ENCODE peak calls at places on chromosome 2, in six cellular contexts. C is IMR-90, P is trophoblast cell, H is neuronal stem cell, E is mesendoderm, W is H1. D is an unnamed sample.

GRCh38 chr2:64296150-64296500 is 151.9 kb upstream of the PELI1 start:
- DNase-seq in W (no peak), E (peak), H (no peak), P (no peak), C (no peak), D (no peak)

GRCh38 chr2:164314148-164314547 is 307.1 kb downstream of the GRB14 start:
- DNase-seq in W (no peak), P (no peak), E (no peak), H (no peak), C (no peak), D (peak)

GRCh38 chr2:235614900-235615712 is 121.3 kb downstream of the AGAP1 start:
- DNase-seq in W (no peak), E (no peak), C (peak), P (no peak), H (no peak), D (peak)

GRCh38 chr2:125567100-125567499 is 1088.9 kb upstream of the GYPC start:
- DNase-seq in E (no peak), W (no peak), P (no peak), H (no peak), C (no peak), D (no peak)

GRCh38 chr2:62539892-62540785 is 34.1 kb upstream of the TMEM17 start:
- DNase-seq in W (no peak), E (no peak), P (peak), H (no peak), C (no peak), D (no peak)

GRCh38 chr2:136363921-136364320 is 246.0 kb upstream of the CXCR4 start:
- DNase-seq in H (no peak), P (no peak), E (no peak), W (no peak), C (no peak), D (no peak)

GRCh38 chr2:864501-865106 is 86.0 kb upstream of the SNTG2 start:
- DNase-seq in W (no peak), C (no peak), P (no peak), E (no peak), H (no peak), D (no peak)

GRCh38 chr2:233688341-233688740 is 4.3 kb upstream of the UGT1A6 start:
- DNase-seq in C (no peak), H (no peak), P (no peak), W (no peak), E (no peak), D (no peak)

GRCh38 chr2:26786207-26787023 is 559 bp downstream of the CENPA start:
- DNase-seq in P (no peak), W (no peak), E (peak), C (no peak), H (no peak), D (peak)

GRCh38 chr2:196900843-196901242 is 25.7 kb downstream of the PGAP1 start:
- DNase-seq in E (no peak), H (no peak), C (no peak), P (no peak), W (no peak), D (no peak)

GRCh38 chr2:10414000-10414451 is 34.1 kb downstream of the ODC1 start:
- DNase-seq in E (no peak), W (no peak), H (no peak), C (peak), P (no peak), D (peak)

GRCh38 chr2:159356053-159356554 is 69.6 kb upstream of the WDSUB1 start:
- DNase-seq in E (no peak), C (no peak), H (no peak), P (no peak), W (no peak), D (no peak)

GRCh38 chr2:39902103-39902502 is 123.0 kb upstream of the THUMPD2 start:
- DNase-seq in P (no peak), E (no peak), H (no peak), W (no peak), C (peak), D (peak)

GRCh38 chr2:192278701-192279100 is 84.0 kb upstream of the TMEFF2 start:
- DNase-seq in W (no peak), C (no peak), E (no peak), P (no peak), H (no peak), D (no peak)

GRCh38 chr2:98880266-98881152 is 55.5 kb downstream of the CRACDL start:
- DNase-seq in W (no peak), P (no peak), E (no peak), H (no peak), C (no peak), D (no peak)

GRCh38 chr2:72916743-72917137 is 579 bp upstream of the EMX1 start:
- DNase-seq in H (no peak), E (no peak), P (no peak), C (no peak), W (no peak), D (no peak)

GRCh38 chr2:176129013-176129796 is at the start of gene HOXD8:
- DNase-seq in E (peak), W (no peak), C (peak), H (no peak), P (no peak), D (peak)
- H3K4me3 ChIP-seq in E (no peak), W (no peak), C (peak), H (peak), P (peak), D (peak)

GRCh38 chr2:61277756-61278155 is 115.8 kb downstream of the C2orf74 start:
- DNase-seq in H (no peak), P (no peak), C (no peak), E (no peak), W (no peak), D (no peak)
- H3K23ac ChIP-seq in H (no peak), P (no peak), C (no peak), E (no peak), W (no peak), D (no peak)

GRCh38 chr2:227308784-227309183 is 16.3 kb upstream of the MFF start:
- DNase-seq in P (peak), E (no peak), C (no peak), W (no peak), H (no peak), D (no peak)
- H4K8ac ChIP-seq in P (no peak), E (no peak), C (no peak), W (no peak), H (no peak), D (no peak)

GRCh38 chr2:182368446-182368845 is 58.4 kb downstream of the PDE1A start:
- DNase-seq in W (no peak), E (no peak), P (no peak), H (no peak), C (peak), D (peak)

GRCh38 chr2:182375862-182376261 is 51.0 kb downstream of the PDE1A start:
- DNase-seq in P (no peak), W (no peak), H (no peak), C (no peak), E (no peak), D (no peak)

GRCh38 chr2:182368996-182369395 is 57.8 kb downstream of the PDE1A start:
- DNase-seq in W (no peak), C (no peak), E (no peak), P (no peak), H (no peak), D (no peak)

GRCh38 chr2:182377467-182377866 is 49.4 kb downstream of the PDE1A start:
- DNase-seq in E (no peak), C (no peak), P (no peak), H (no peak), W (no peak), D (no peak)

GRCh38 chr2:182372661-182373060 is 54.2 kb downstream of the PDE1A start:
- DNase-seq in W (no peak), E (peak), P (no peak), C (peak), H (no peak), D (peak)
- H3K4me3 ChIP-seq in W (no peak), E (no peak), P (no peak), C (no peak), H (no peak), D (no peak)

DNA sequence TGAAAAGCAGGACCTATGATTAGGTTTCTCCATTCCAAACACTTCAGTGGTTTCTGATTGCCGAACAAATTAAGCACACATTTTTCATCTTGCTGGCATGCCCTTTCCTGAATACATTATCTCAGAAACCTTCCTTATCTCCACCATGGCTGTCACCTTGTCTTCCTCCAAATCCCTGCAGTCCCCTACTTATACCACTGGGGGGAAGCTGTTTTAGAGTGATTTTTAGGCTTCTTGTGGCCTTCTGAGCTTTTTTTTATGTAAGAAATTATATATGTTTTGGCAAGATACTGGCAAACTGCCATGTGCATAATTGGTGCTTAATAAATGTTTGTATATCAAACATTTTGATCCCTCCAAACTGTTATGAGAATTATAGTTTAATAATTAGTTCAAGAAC is 229.2 kb downstream of the MYT1L start:
- DNase-seq in P (no peak), H (no peak), W (no peak), E (peak), C (no peak), D (no peak)
- H3K23ac ChIP-seq in P (no peak), H (no peak), W (no peak), E (no peak), C (no peak), D (no peak)

GRCh38 chr2:151009437-151010175 is 252.1 kb downstream of the RBM43 start:
- DNase-seq in E (no peak), C (no peak), H (no peak), W (no peak), P (no peak), D (no peak)
- H4K8ac ChIP-seq in E (no peak), C (no peak), H (no peak), W (no peak), P (no peak), D (no peak)

GRCh38 chr2:217418544-217418943 is 558.7 kb upstream of the TNP1 start:
- DNase-seq in P (no peak), C (no peak), H (no peak), W (no peak), E (no peak), D (no peak)
- H3K4me3 ChIP-seq in P (no peak), C (no peak), H (no peak), W (no peak), E (no peak), D (no peak)

GRCh38 chr2:134301099-134301970 is 47.5 kb downstream of the MGAT5 start:
- DNase-seq in W (no peak), P (no peak), H (no peak), E (no peak), C (peak), D (peak)
- H3K23ac ChIP-seq in W (no peak), P (no peak), H (no peak), E (no peak), C (peak), D (no peak)